ENCODE peak calls at places on chromosomes 5 and 9, in eight cellular contexts. One of them, this sample, is unnamed.

GRCh38 chr5:62312674-62313073 is 6.7 kb downstream of the KIF2A start:
- DNase-seq in naive B cell: no peak
- DNase-seq in DMS79: no peak
- DNase-seq in nephron progenitor cell: no peak
- DNase-seq in H9: no peak
- DNase-seq in left ventricle myocardium inferior: no peak
- DNase-seq in NCI-H510A treated with DMSO at 0.1 percent for 48 hours: no peak
- DNase-seq in lower leg skin: no peak
- DNase-seq in this sample: no peak

GRCh38 chr5:123414975-123415374 is 8.2 kb downstream of the CEP120 start:
- DNase-seq in naive B cell: no peak
- DNase-seq in DMS79: no peak
- DNase-seq in nephron progenitor cell: no peak
- DNase-seq in H9: no peak
- DNase-seq in left ventricle myocardium inferior: no peak
- DNase-seq in NCI-H510A treated with DMSO at 0.1 percent for 48 hours: no peak
- DNase-seq in lower leg skin: no peak
- DNase-seq in this sample: no peak

GRCh38 chr9:36725777-36726356 is 153.2 kb downstream of the MELK start:
- DNase-seq in naive B cell: no peak
- DNase-seq in DMS79: no peak
- DNase-seq in nephron progenitor cell: peak
- DNase-seq in H9: peak
- DNase-seq in left ventricle myocardium inferior: no peak
- DNase-seq in NCI-H510A treated with DMSO at 0.1 percent for 48 hours: peak
- DNase-seq in lower leg skin: no peak
- DNase-seq in this sample: peak

GRCh38 chr5:121164632-121165031 is 687.0 kb upstream of the FTMT start:
- DNase-seq in naive B cell: no peak
- DNase-seq in DMS79: no peak
- DNase-seq in nephron progenitor cell: no peak
- DNase-seq in H9: no peak
- DNase-seq in left ventricle myocardium inferior: no peak
- DNase-seq in NCI-H510A treated with DMSO at 0.1 percent for 48 hours: no peak
- DNase-seq in lower leg skin: no peak
- DNase-seq in this sample: no peak

GRCh38 chr5:147507480-147508126 is 2.3 kb downstream of the DPYSL3 start:
- DNase-seq in naive B cell: no peak
- DNase-seq in DMS79: no peak
- DNase-seq in nephron progenitor cell: no peak
- DNase-seq in H9: no peak
- DNase-seq in left ventricle myocardium inferior: no peak
- DNase-seq in NCI-H510A treated with DMSO at 0.1 percent for 48 hours: no peak
- DNase-seq in lower leg skin: no peak
- DNase-seq in this sample: no peak

GRCh38 chr5:180304016-180304292 is 12.1 kb upstream of the MAPK9 start:
- DNase-seq in naive B cell: no peak
- DNase-seq in DMS79: no peak
- DNase-seq in nephron progenitor cell: no peak
- DNase-seq in H9: no peak
- DNase-seq in left ventricle myocardium inferior: no peak
- DNase-seq in NCI-H510A treated with DMSO at 0.1 percent for 48 hours: no peak
- DNase-seq in lower leg skin: no peak
- DNase-seq in this sample: no peak

GRCh38 chr9:90942555-90942954 is 140.9 kb downstream of the SYK start:
- DNase-seq in naive B cell: no peak
- DNase-seq in DMS79: peak
- DNase-seq in nephron progenitor cell: no peak
- DNase-seq in H9: no peak
- DNase-seq in left ventricle myocardium inferior: no peak
- DNase-seq in NCI-H510A treated with DMSO at 0.1 percent for 48 hours: peak
- DNase-seq in lower leg skin: no peak
- DNase-seq in this sample: no peak

GRCh38 chr5:170632985-170633234 is 129.1 kb downstream of the KCNIP1 start:
- DNase-seq in naive B cell: peak
- DNase-seq in DMS79: no peak
- DNase-seq in nephron progenitor cell: peak
- DNase-seq in H9: peak
- DNase-seq in left ventricle myocardium inferior: peak
- DNase-seq in NCI-H510A treated with DMSO at 0.1 percent for 48 hours: no peak
- DNase-seq in lower leg skin: no peak
- DNase-seq in this sample: no peak

GRCh38 chr5:176521286-176521685 is 15.9 kb downstream of the RNF44 start:
- DNase-seq in naive B cell: no peak
- DNase-seq in DMS79: no peak
- DNase-seq in nephron progenitor cell: no peak
- DNase-seq in H9: no peak
- DNase-seq in left ventricle myocardium inferior: no peak
- DNase-seq in NCI-H510A treated with DMSO at 0.1 percent for 48 hours: no peak
- DNase-seq in lower leg skin: no peak
- DNase-seq in this sample: no peak